ENCODE peak calls at places on chromosomes 13 and 19, in five cellular contexts. I, P, F, X and Z are unnamed samples.

GRCh38 chr13:29859971-29860370 is 9.6 kb upstream of the UBL3 start:
- DNase-seq in I (no peak), P (no peak), F (peak; percentile 71), X (peak; percentile 58), Z (peak; percentile 65)

GRCh38 chr19:5915782-5916165 is 1.7 kb downstream of the CAPS start:
- DNase-seq in I (no peak), P (no peak), F (no peak), X (no peak), Z (no peak)

GRCh38 chr19:5955638-5955935 is 22.4 kb downstream of the RANBP3 start:
- DNase-seq in I (no peak), P (no peak), F (peak; percentile 62), X (peak; percentile 51), Z (no peak)

GRCh38 chr19:35114656-35115537 is 726 bp upstream of the FXYD3 start:
- DNase-seq in I (peak; percentile 87), P (peak; percentile 79), F (peak; percentile 29), X (no peak), Z (peak; percentile 68)

GRCh38 chr19:29320611-29321010 is 107.7 kb upstream of the UQCRFS1 start:
- DNase-seq in I (peak; percentile 8), P (no peak), F (no peak), X (no peak), Z (no peak)

GRCh38 chr19:11382898-11383705 is 1.0 kb downstream of the EPOR start:
- DNase-seq in I (peak; percentile 87), P (peak; percentile 46), F (no peak), X (no peak), Z (no peak)

GRCh38 chr13:40152145-40152544 is 496.7 kb downstream of the COG6 start:
- DNase-seq in I (no peak), P (no peak), F (peak; percentile 83), X (peak; percentile 75), Z (peak; percentile 83)

GRCh38 chr19:30666301-30666803 is 294.2 kb downstream of the ZNF536 start:
- DNase-seq in I (peak; percentile 75), P (peak; percentile 43), F (no peak), X (no peak), Z (peak; percentile 16)

GRCh38 chr13:102236341-102236740 is 165.5 kb downstream of the FGF14 start:
- DNase-seq in I (no peak), P (no peak), F (no peak), X (no peak), Z (no peak)

GRCh38 chr13:95060120-95060519 is 241.1 kb downstream of the ABCC4 start:
- DNase-seq in I (no peak), P (no peak), F (no peak), X (no peak), Z (no peak)

GRCh38 chr19:29753934-29754305 is 38.9 kb upstream of the C19orf12 start:
- DNase-seq in I (no peak), P (no peak), F (no peak), X (no peak), Z (no peak)

GRCh38 chr19:14089412-14089661 is 1.2 kb downstream of the SAMD1 start:
- DNase-seq in I (no peak), P (peak; percentile 80), F (peak; percentile 36), X (peak; percentile 29), Z (no peak)

GRCh38 chr13:111228262-111229144 is 91.9 kb upstream of the TEX29 start:
- DNase-seq in I (no peak), P (no peak), F (peak; percentile 93), X (peak; percentile 93), Z (no peak)

GRCh38 chr19:7857727-7858701 is 16.2 kb downstream of the PRR36 start:
- DNase-seq in I (peak; percentile 94), P (peak; percentile 67), F (no peak), X (no peak), Z (no peak)

GRCh38 chr13:70310720-70311119 is 202.5 kb upstream of the KLHL1 start:
- DNase-seq in I (no peak), P (peak; percentile 0), F (peak; percentile 13), X (peak; percentile 2), Z (peak; percentile 14)

GRCh38 chr19:2252481-2253105 is 3.5 kb downstream of the AMH start:
- DNase-seq in I (no peak), P (no peak), F (no peak), X (no peak), Z (no peak)

GRCh38 chr13:23928985-23929384 is 31.7 kb upstream of the C1QTNF9B start:
- DNase-seq in I (no peak), P (no peak), F (peak; percentile 93), X (peak; percentile 92), Z (peak; percentile 66)

GRCh38 chr19:41753159-41753558 is 2.2 kb upstream of the CEACAM6 start:
- DNase-seq in I (peak; percentile 65), P (peak; percentile 69), F (no peak), X (no peak), Z (peak; percentile 31)

GRCh38 chr19:2464389-2464788 is 7.6 kb upstream of the LMNB2 start:
- DNase-seq in I (no peak), P (no peak), F (no peak), X (no peak), Z (no peak)

GRCh38 chr13:57128909-57129308 is 11.8 kb upstream of the PRR20A start:
- DNase-seq in I (peak; percentile 50), P (no peak), F (no peak), X (no peak), Z (no peak)

GRCh38 chr19:43820098-43820860 is 6.8 kb upstream of the ZNF283 start:
- DNase-seq in I (peak; percentile 57), P (no peak), F (peak; percentile 56), X (peak; percentile 35), Z (peak; percentile 57)

GRCh38 chr13:30108913-30109237 is 198.5 kb downstream of the KATNAL1 start:
- DNase-seq in I (no peak), P (no peak), F (no peak), X (no peak), Z (peak; percentile 98)

GRCh38 chr19:17539288-17540117 is 15.9 kb upstream of the COLGALT1 start:
- DNase-seq in I (peak; percentile 100), P (peak; percentile 97), F (peak; percentile 83), X (peak; percentile 70), Z (peak; percentile 83)

GRCh38 chr13:73677041-73677589 is 457.1 kb downstream of the KLF12 start:
- DNase-seq in I (no peak), P (no peak), F (peak; percentile 78), X (peak; percentile 80), Z (peak; percentile 95)

GRCh38 chr19:44530777-44531176 is 1.3 kb upstream of the CEACAM20 start:
- DNase-seq in I (no peak), P (no peak), F (peak; percentile 50), X (peak; percentile 34), Z (no peak)

GRCh38 chr19:32824136-32824835 is 45.3 kb downstream of the SLC7A9 start:
- DNase-seq in I (no peak), P (no peak), F (no peak), X (no peak), Z (peak; percentile 46)
- H2AFZ ChIP-seq in I (no peak overlapping the region), P (no peak overlapping the region), F (no peak overlapping the region), X (no peak overlapping the region), Z (no peak overlapping the region)

GRCh38 chr19:48398329-48399235 is 5.1 kb downstream of the GRIN2D start:
- DNase-seq in I (peak; percentile 97), P (peak; percentile 95), F (peak; percentile 85), X (peak; percentile 64), Z (peak; percentile 42)

GRCh38 chr19:48397263-48397635 is 3.8 kb downstream of the GRIN2D start:
- DNase-seq in I (no peak), P (no peak), F (no peak), X (no peak), Z (no peak)

GRCh38 chr19:48401277-48401676 is 7.8 kb downstream of the GRIN2D start:
- DNase-seq in I (peak; percentile 85), P (no peak), F (no peak), X (no peak), Z (no peak)

GRCh38 chr19:48397636-48398328 is 4.3 kb downstream of the GRIN2D start:
- DNase-seq in I (no peak), P (no peak), F (no peak), X (no peak), Z (no peak)

DNA sequence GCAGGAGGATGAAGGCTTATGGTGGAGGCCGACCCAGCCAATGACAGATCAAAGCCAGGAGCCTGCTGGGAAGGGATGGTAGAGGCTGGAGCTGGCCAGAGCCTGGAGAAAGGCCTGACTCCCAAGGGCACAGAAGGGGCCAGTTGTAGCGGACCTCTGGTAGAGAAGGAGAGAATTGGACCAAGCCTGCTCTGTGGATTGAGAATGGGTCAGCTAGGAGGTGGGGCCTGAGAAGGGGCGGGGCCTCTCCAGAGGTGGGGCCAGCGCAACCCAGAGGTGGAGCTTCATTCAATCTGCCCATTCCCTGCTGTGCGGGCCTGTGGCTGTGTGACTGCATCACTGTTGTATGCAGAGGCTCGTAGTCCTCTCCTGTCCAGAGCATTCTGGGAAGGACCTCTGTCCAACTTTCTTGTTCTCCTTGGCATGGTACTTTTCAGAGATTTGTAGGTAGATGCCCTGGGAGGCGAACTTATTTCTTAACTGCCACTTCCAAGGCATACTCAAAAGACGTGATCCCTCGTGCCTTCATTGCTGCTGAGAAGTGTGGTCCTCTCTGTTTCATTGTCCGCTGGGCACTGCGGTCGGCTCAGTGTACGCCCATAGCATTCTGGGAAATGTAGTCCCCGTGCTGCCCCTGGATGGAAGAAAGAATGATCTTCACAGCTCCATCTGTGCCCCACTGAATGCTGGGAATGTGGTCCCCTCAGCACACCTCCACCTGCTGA is 6.7 kb downstream of the GRIN2D start:
- DNase-seq in I (peak; percentile 98), P (no peak), F (peak; percentile 76), X (peak; percentile 62), Z (peak; percentile 51)
- H2AFZ ChIP-seq in I (no peak overlapping the region), P (no peak overlapping the region), F (peak overlapping the region; percentile 87), X (peak overlapping the region; percentile 82), Z (peak overlapping the region; percentile 54)

GRCh38 chr19:8904597-8904996 is 72.4 kb downstream of the MBD3L1 start:
- DNase-seq in I (no peak), P (no peak), F (no peak), X (no peak), Z (no peak)
- H2AFZ ChIP-seq in I (no peak overlapping the region), P (no peak overlapping the region), F (no peak overlapping the region), X (no peak overlapping the region), Z (no peak overlapping the region)

GRCh38 chr19:47130589-47131168 is at the start of gene SAE1:
- DNase-seq in I (peak; percentile 99), P (peak; percentile 100), F (peak; percentile 96), X (peak; percentile 93), Z (peak; percentile 92)

GRCh38 chr19:47133021-47133471 is 2.4 kb downstream of the SAE1 start:
- DNase-seq in I (no peak), P (no peak), F (no peak), X (no peak), Z (no peak)

GRCh38 chr19:47132522-47132852 is 1.9 kb downstream of the SAE1 start:
- DNase-seq in I (no peak), P (no peak), F (no peak), X (no peak), Z (no peak)

GRCh38 chr19:47129579-47129978 is 1.1 kb upstream of the SAE1 start:
- DNase-seq in I (no peak), P (no peak), F (no peak), X (no peak), Z (no peak)

GRCh38 chr19:47130120-47130588 is 481 bp upstream of the SAE1 start:
- DNase-seq in I (no peak), P (no peak), F (peak; percentile 5), X (no peak), Z (no peak)
- H2AFZ ChIP-seq in I (no peak overlapping the region), P (peak overlapping the region; percentile 92), F (no peak overlapping the region), X (peak overlapping the region; percentile 32), Z (no peak overlapping the region)